ENCODE peak calls at places on chromosomes 13 and 19, in nine cellular contexts. One of them, this sample, is unnamed.

GRCh38 chr19:41808663-41809566 is 12.5 kb downstream of the CEACAM3 start:
- DNase-seq in T-helper 2 cell: no peak
- DNase-seq in GM13977: no peak
- DNase-seq in tibial nerve: no peak
- DNase-seq in GM23248: no peak
- DNase-seq in stimulated activated CD4-positive, alpha-beta T cell treated with anti-CD3 and anti-CD28 coated beads, Interleukin-1b, Interleukin-23, amount 100 ng/mL, for 4 hours: no peak
- DNase-seq in MG63: no peak
- DNase-seq in stomach: peak; percentile 29
- DNase-seq in skeletal muscle cell: no peak
- DNase-seq in this sample: no peak

GRCh38 chr13:44274838-44275237 is 98.8 kb upstream of the SERP2 start:
- DNase-seq in skeletal muscle cell: no peak
- DNase-seq in stomach: no peak
- DNase-seq in GM13977: no peak
- DNase-seq in GM23248: peak; percentile 13
- DNase-seq in stimulated activated CD4-positive, alpha-beta T cell treated with anti-CD3 and anti-CD28 coated beads, Interleukin-1b, Interleukin-23, amount 100 ng/mL, for 4 hours: no peak
- DNase-seq in MG63: no peak
- DNase-seq in tibial nerve: no peak
- DNase-seq in T-helper 2 cell: peak; percentile 17
- DNase-seq in this sample: no peak

GRCh38 chr19:49847731-49848696 is 2.9 kb upstream of the PTOV1 start:
- DNase-seq in stimulated activated CD4-positive, alpha-beta T cell treated with anti-CD3 and anti-CD28 coated beads, Interleukin-1b, Interleukin-23, amount 100 ng/mL, for 4 hours: no peak
- DNase-seq in MG63: no peak
- DNase-seq in tibial nerve: no peak
- DNase-seq in skeletal muscle cell: peak; percentile 61
- DNase-seq in GM13977: no peak
- DNase-seq in stomach: no peak
- DNase-seq in GM23248: peak; percentile 86
- DNase-seq in T-helper 2 cell: peak; percentile 71
- DNase-seq in this sample: no peak

GRCh38 chr19:52492991-52493470 is 34.4 kb upstream of the ZNF808 start:
- DNase-seq in GM13977: no peak
- DNase-seq in stimulated activated CD4-positive, alpha-beta T cell treated with anti-CD3 and anti-CD28 coated beads, Interleukin-1b, Interleukin-23, amount 100 ng/mL, for 4 hours: no peak
- DNase-seq in MG63: no peak
- DNase-seq in tibial nerve: no peak
- DNase-seq in T-helper 2 cell: peak; percentile 2
- DNase-seq in skeletal muscle cell: no peak
- DNase-seq in stomach: no peak
- DNase-seq in GM23248: no peak
- DNase-seq in this sample: peak; percentile 34

GRCh38 chr19:872266-872951 is 12.9 kb downstream of the CFD start:
- DNase-seq in GM13977: peak; percentile 81
- DNase-seq in skeletal muscle cell: no peak
- DNase-seq in T-helper 2 cell: peak; percentile 94
- DNase-seq in stimulated activated CD4-positive, alpha-beta T cell treated with anti-CD3 and anti-CD28 coated beads, Interleukin-1b, Interleukin-23, amount 100 ng/mL, for 4 hours: peak; percentile 60
- DNase-seq in stomach: peak; percentile 68
- DNase-seq in GM23248: peak; percentile 72
- DNase-seq in tibial nerve: no peak
- DNase-seq in MG63: no peak
- DNase-seq in this sample: no peak

GRCh38 chr19:56121180-56122167 is at the start of gene ZNF787:
- DNase-seq in GM23248: peak; percentile 98
- DNase-seq in tibial nerve: peak; percentile 96
- DNase-seq in GM13977: peak; percentile 98
- DNase-seq in stomach: peak; percentile 99
- DNase-seq in skeletal muscle cell: peak; percentile 90
- DNase-seq in T-helper 2 cell: peak; percentile 97
- DNase-seq in MG63: peak; percentile 98
- DNase-seq in stimulated activated CD4-positive, alpha-beta T cell treated with anti-CD3 and anti-CD28 coated beads, Interleukin-1b, Interleukin-23, amount 100 ng/mL, for 4 hours: peak; percentile 98
- DNase-seq in this sample: peak; percentile 99

GRCh38 chr19:48739835-48740704 is at the start of gene RASIP1:
- DNase-seq in tibial nerve: no peak
- DNase-seq in stomach: no peak
- DNase-seq in GM23248: no peak
- DNase-seq in stimulated activated CD4-positive, alpha-beta T cell treated with anti-CD3 and anti-CD28 coated beads, Interleukin-1b, Interleukin-23, amount 100 ng/mL, for 4 hours: no peak
- DNase-seq in GM13977: no peak
- DNase-seq in skeletal muscle cell: no peak
- DNase-seq in T-helper 2 cell: no peak
- DNase-seq in MG63: no peak
- DNase-seq in this sample: no peak

GRCh38 chr19:710767-711166 is 2.0 kb downstream of the PALM start:
- DNase-seq in tibial nerve: no peak
- DNase-seq in skeletal muscle cell: no peak
- DNase-seq in stomach: no peak
- DNase-seq in MG63: no peak
- DNase-seq in GM13977: no peak
- DNase-seq in GM23248: no peak
- DNase-seq in T-helper 2 cell: no peak
- DNase-seq in stimulated activated CD4-positive, alpha-beta T cell treated with anti-CD3 and anti-CD28 coated beads, Interleukin-1b, Interleukin-23, amount 100 ng/mL, for 4 hours: no peak
- DNase-seq in this sample: no peak

GRCh38 chr13:49214917-49215376 is 5.2 kb upstream of the MLNR start:
- DNase-seq in T-helper 2 cell: peak; percentile 84
- DNase-seq in GM13977: no peak
- DNase-seq in stimulated activated CD4-positive, alpha-beta T cell treated with anti-CD3 and anti-CD28 coated beads, Interleukin-1b, Interleukin-23, amount 100 ng/mL, for 4 hours: no peak
- DNase-seq in GM23248: peak; percentile 24
- DNase-seq in stomach: peak; percentile 42
- DNase-seq in MG63: no peak
- DNase-seq in skeletal muscle cell: no peak
- DNase-seq in tibial nerve: no peak
- DNase-seq in this sample: no peak

GRCh38 chr19:35165200-35166058 is 10.9 kb downstream of the FXYD5 start:
- DNase-seq in GM13977: no peak
- DNase-seq in T-helper 2 cell: no peak
- DNase-seq in MG63: no peak
- DNase-seq in skeletal muscle cell: no peak
- DNase-seq in GM23248: no peak
- DNase-seq in stomach: no peak
- DNase-seq in stimulated activated CD4-positive, alpha-beta T cell treated with anti-CD3 and anti-CD28 coated beads, Interleukin-1b, Interleukin-23, amount 100 ng/mL, for 4 hours: no peak
- DNase-seq in tibial nerve: no peak
- DNase-seq in this sample: no peak

GRCh38 chr19:29687244-29687896 is 22.1 kb downstream of the PLEKHF1 start:
- DNase-seq in tibial nerve: no peak
- DNase-seq in T-helper 2 cell: no peak
- DNase-seq in stimulated activated CD4-positive, alpha-beta T cell treated with anti-CD3 and anti-CD28 coated beads, Interleukin-1b, Interleukin-23, amount 100 ng/mL, for 4 hours: no peak
- DNase-seq in GM23248: peak; percentile 99
- DNase-seq in GM13977: no peak
- DNase-seq in stomach: no peak
- DNase-seq in skeletal muscle cell: peak; percentile 94
- DNase-seq in MG63: peak; percentile 93
- DNase-seq in this sample: no peak

GRCh38 chr13:39777527-39778061 is 122.1 kb downstream of the COG6 start:
- DNase-seq in GM13977: no peak
- DNase-seq in stomach: no peak
- DNase-seq in T-helper 2 cell: peak; percentile 47
- DNase-seq in stimulated activated CD4-positive, alpha-beta T cell treated with anti-CD3 and anti-CD28 coated beads, Interleukin-1b, Interleukin-23, amount 100 ng/mL, for 4 hours: no peak
- DNase-seq in MG63: peak; percentile 51
- DNase-seq in skeletal muscle cell: peak; percentile 80
- DNase-seq in tibial nerve: no peak
- DNase-seq in GM23248: peak; percentile 91
- DNase-seq in this sample: no peak

GRCh38 chr13:27569405-27569804 is 50.9 kb downstream of the LNX2 start:
- DNase-seq in T-helper 2 cell: peak; percentile 59
- DNase-seq in skeletal muscle cell: no peak
- DNase-seq in stomach: no peak
- DNase-seq in GM23248: no peak
- DNase-seq in tibial nerve: no peak
- DNase-seq in MG63: no peak
- DNase-seq in stimulated activated CD4-positive, alpha-beta T cell treated with anti-CD3 and anti-CD28 coated beads, Interleukin-1b, Interleukin-23, amount 100 ng/mL, for 4 hours: no peak
- DNase-seq in GM13977: no peak
- DNase-seq in this sample: no peak

GRCh38 chr19:2624537-2625091 is 77.9 kb downstream of the GNG7 start:
- DNase-seq in stomach: peak; percentile 75
- DNase-seq in skeletal muscle cell: no peak
- DNase-seq in tibial nerve: no peak
- DNase-seq in GM23248: peak; percentile 37
- DNase-seq in T-helper 2 cell: no peak
- DNase-seq in MG63: no peak
- DNase-seq in stimulated activated CD4-positive, alpha-beta T cell treated with anti-CD3 and anti-CD28 coated beads, Interleukin-1b, Interleukin-23, amount 100 ng/mL, for 4 hours: no peak
- DNase-seq in GM13977: no peak
- DNase-seq in this sample: no peak

GRCh38 chr19:48511800-48512503 is at the start of gene LMTK3:
- DNase-seq in GM13977: peak; percentile 78
- DNase-seq in GM23248: peak; percentile 50
- DNase-seq in stomach: no peak
- DNase-seq in skeletal muscle cell: no peak
- DNase-seq in stimulated activated CD4-positive, alpha-beta T cell treated with anti-CD3 and anti-CD28 coated beads, Interleukin-1b, Interleukin-23, amount 100 ng/mL, for 4 hours: peak; percentile 57
- DNase-seq in MG63: no peak
- DNase-seq in T-helper 2 cell: peak; percentile 95
- DNase-seq in tibial nerve: no peak
- DNase-seq in this sample: no peak

GRCh38 chr19:35268546-35269424 is at the start of gene USF2:
- DNase-seq in GM13977: peak; percentile 92
- DNase-seq in stimulated activated CD4-positive, alpha-beta T cell treated with anti-CD3 and anti-CD28 coated beads, Interleukin-1b, Interleukin-23, amount 100 ng/mL, for 4 hours: peak; percentile 62
- DNase-seq in MG63: peak; percentile 87
- DNase-seq in skeletal muscle cell: peak; percentile 24
- DNase-seq in GM23248: peak; percentile 84
- DNase-seq in tibial nerve: no peak
- DNase-seq in T-helper 2 cell: peak; percentile 87
- DNase-seq in stomach: peak; percentile 78
- DNase-seq in this sample: peak; percentile 54

GRCh38 chr13:98890186-98890585 is 87.7 kb downstream of the DOCK9 start:
- DNase-seq in stimulated activated CD4-positive, alpha-beta T cell treated with anti-CD3 and anti-CD28 coated beads, Interleukin-1b, Interleukin-23, amount 100 ng/mL, for 4 hours: no peak
- DNase-seq in MG63: peak; percentile 30
- DNase-seq in tibial nerve: peak; percentile 22
- DNase-seq in skeletal muscle cell: peak; percentile 92
- DNase-seq in GM13977: no peak
- DNase-seq in GM23248: peak; percentile 93
- DNase-seq in T-helper 2 cell: peak; percentile 60
- DNase-seq in stomach: no peak
- DNase-seq in this sample: no peak

GRCh38 chr13:37457594-37457993 is 141.0 kb downstream of the POSTN start:
- DNase-seq in stimulated activated CD4-positive, alpha-beta T cell treated with anti-CD3 and anti-CD28 coated beads, Interleukin-1b, Interleukin-23, amount 100 ng/mL, for 4 hours: no peak
- DNase-seq in stomach: no peak
- DNase-seq in GM23248: peak; percentile 29
- DNase-seq in tibial nerve: no peak
- DNase-seq in MG63: no peak
- DNase-seq in GM13977: no peak
- DNase-seq in T-helper 2 cell: no peak
- DNase-seq in skeletal muscle cell: peak; percentile 55
- DNase-seq in this sample: no peak

GRCh38 chr13:108915095-108915633 is 285.8 kb downstream of the MYO16 start:
- DNase-seq in T-helper 2 cell: peak; percentile 24
- DNase-seq in stimulated activated CD4-positive, alpha-beta T cell treated with anti-CD3 and anti-CD28 coated beads, Interleukin-1b, Interleukin-23, amount 100 ng/mL, for 4 hours: no peak
- DNase-seq in tibial nerve: no peak
- DNase-seq in GM13977: no peak
- DNase-seq in MG63: no peak
- DNase-seq in skeletal muscle cell: no peak
- DNase-seq in GM23248: peak; percentile 68
- DNase-seq in stomach: no peak
- DNase-seq in this sample: no peak

GRCh38 chr13:32256243-32256642 is 58.9 kb downstream of the ZAR1L start:
- DNase-seq in GM13977: no peak
- DNase-seq in stimulated activated CD4-positive, alpha-beta T cell treated with anti-CD3 and anti-CD28 coated beads, Interleukin-1b, Interleukin-23, amount 100 ng/mL, for 4 hours: no peak
- DNase-seq in GM23248: no peak
- DNase-seq in MG63: no peak
- DNase-seq in stomach: no peak
- DNase-seq in skeletal muscle cell: no peak
- DNase-seq in tibial nerve: no peak
- DNase-seq in T-helper 2 cell: no peak
- DNase-seq in this sample: no peak

GRCh38 chr19:28394705-28395104 is 818.2 kb downstream of the UQCRFS1 start:
- DNase-seq in skeletal muscle cell: no peak
- DNase-seq in tibial nerve: no peak
- DNase-seq in GM23248: no peak
- DNase-seq in T-helper 2 cell: no peak
- DNase-seq in stimulated activated CD4-positive, alpha-beta T cell treated with anti-CD3 and anti-CD28 coated beads, Interleukin-1b, Interleukin-23, amount 100 ng/mL, for 4 hours: no peak
- DNase-seq in stomach: no peak
- DNase-seq in MG63: no peak
- DNase-seq in GM13977: no peak
- DNase-seq in this sample: no peak

GRCh38 chr13:59641261-59641660 is 522.5 kb downstream of the DIAPH3 start:
- DNase-seq in MG63: no peak
- DNase-seq in T-helper 2 cell: no peak
- DNase-seq in stomach: no peak
- DNase-seq in stimulated activated CD4-positive, alpha-beta T cell treated with anti-CD3 and anti-CD28 coated beads, Interleukin-1b, Interleukin-23, amount 100 ng/mL, for 4 hours: no peak
- DNase-seq in GM23248: no peak
- DNase-seq in GM13977: no peak
- DNase-seq in skeletal muscle cell: no peak
- DNase-seq in tibial nerve: no peak
- DNase-seq in this sample: no peak

This sample was measured in progenitor cell of endocrine pancreas.